ENCODE peak calls at places on chromosomes 7 and 10, in nine cellular contexts. One of them, this sample, is unnamed.

GRCh38 chr7:2713370-2713769 is 25.4 kb downstream of the AMZ1 start:
- DNase-seq in AG08395: no peak
- DNase-seq in stimulated activated CD8-positive, alpha-beta memory T cell treated with anti-CD3 and anti-CD28 coated beads, Interleukin-15, amount 100 ng/mL, for 24 hours: no peak
- DNase-seq in naive thymus-derived CD8-positive, alpha-beta T cell: no peak
- DNase-seq in pons: no peak
- DNase-seq in dorsolateral prefrontal cortex: no peak
- DNase-seq in A549: no peak
- DNase-seq in HEK293T: no peak
- DNase-seq in choroid plexus epithelial cell: peak
- DNase-seq in this sample: no peak

GRCh38 chr7:51006483-51007235 is 224.0 kb upstream of the GRB10 start:
- DNase-seq in AG08395: no peak
- DNase-seq in stimulated activated CD8-positive, alpha-beta memory T cell treated with anti-CD3 and anti-CD28 coated beads, Interleukin-15, amount 100 ng/mL, for 24 hours: no peak
- DNase-seq in naive thymus-derived CD8-positive, alpha-beta T cell: no peak
- DNase-seq in pons: no peak
- DNase-seq in dorsolateral prefrontal cortex: no peak
- DNase-seq in A549: peak
- DNase-seq in HEK293T: no peak
- DNase-seq in choroid plexus epithelial cell: no peak
- DNase-seq in this sample: no peak

GRCh38 chr7:100866721-100867039 is 507 bp upstream of the TRIP6 start:
- DNase-seq in AG08395: no peak
- DNase-seq in stimulated activated CD8-positive, alpha-beta memory T cell treated with anti-CD3 and anti-CD28 coated beads, Interleukin-15, amount 100 ng/mL, for 24 hours: no peak
- DNase-seq in naive thymus-derived CD8-positive, alpha-beta T cell: no peak
- DNase-seq in pons: no peak
- DNase-seq in dorsolateral prefrontal cortex: no peak
- DNase-seq in A549: no peak
- DNase-seq in HEK293T: no peak
- DNase-seq in choroid plexus epithelial cell: no peak
- DNase-seq in this sample: no peak

GRCh38 chr10:131857156-131858117 is 43.4 kb upstream of the PPP2R2D start:
- DNase-seq in AG08395: no peak
- DNase-seq in stimulated activated CD8-positive, alpha-beta memory T cell treated with anti-CD3 and anti-CD28 coated beads, Interleukin-15, amount 100 ng/mL, for 24 hours: no peak
- DNase-seq in naive thymus-derived CD8-positive, alpha-beta T cell: no peak
- DNase-seq in pons: no peak
- DNase-seq in dorsolateral prefrontal cortex: no peak
- DNase-seq in A549: no peak
- DNase-seq in HEK293T: no peak
- DNase-seq in choroid plexus epithelial cell: no peak
- DNase-seq in this sample: no peak

GRCh38 chr7:122902751-122903495 is 16.7 kb upstream of the CADPS2 start:
- DNase-seq in AG08395: no peak
- DNase-seq in stimulated activated CD8-positive, alpha-beta memory T cell treated with anti-CD3 and anti-CD28 coated beads, Interleukin-15, amount 100 ng/mL, for 24 hours: no peak
- DNase-seq in naive thymus-derived CD8-positive, alpha-beta T cell: no peak
- DNase-seq in pons: no peak
- DNase-seq in dorsolateral prefrontal cortex: no peak
- DNase-seq in A549: no peak
- DNase-seq in HEK293T: peak
- DNase-seq in choroid plexus epithelial cell: no peak
- DNase-seq in this sample: no peak

GRCh38 chr7:138565451-138566114 is 105.5 kb downstream of the TRIM24 start:
- DNase-seq in AG08395: no peak
- DNase-seq in stimulated activated CD8-positive, alpha-beta memory T cell treated with anti-CD3 and anti-CD28 coated beads, Interleukin-15, amount 100 ng/mL, for 24 hours: no peak
- DNase-seq in naive thymus-derived CD8-positive, alpha-beta T cell: no peak
- DNase-seq in pons: no peak
- DNase-seq in dorsolateral prefrontal cortex: no peak
- DNase-seq in A549: no peak
- DNase-seq in HEK293T: no peak
- DNase-seq in choroid plexus epithelial cell: peak
- DNase-seq in this sample: no peak

GRCh38 chr7:70660154-70660818 is 471.7 kb upstream of the GALNT17 start:
- DNase-seq in AG08395: no peak
- DNase-seq in stimulated activated CD8-positive, alpha-beta memory T cell treated with anti-CD3 and anti-CD28 coated beads, Interleukin-15, amount 100 ng/mL, for 24 hours: no peak
- DNase-seq in naive thymus-derived CD8-positive, alpha-beta T cell: peak
- DNase-seq in pons: no peak
- DNase-seq in dorsolateral prefrontal cortex: no peak
- DNase-seq in A549: no peak
- DNase-seq in HEK293T: no peak
- DNase-seq in choroid plexus epithelial cell: no peak
- DNase-seq in this sample: no peak

GRCh38 chr7:73847941-73848723 is 5.8 kb upstream of the METTL27 start:
- DNase-seq in AG08395: no peak
- DNase-seq in stimulated activated CD8-positive, alpha-beta memory T cell treated with anti-CD3 and anti-CD28 coated beads, Interleukin-15, amount 100 ng/mL, for 24 hours: no peak
- DNase-seq in naive thymus-derived CD8-positive, alpha-beta T cell: no peak
- DNase-seq in pons: no peak
- DNase-seq in dorsolateral prefrontal cortex: no peak
- DNase-seq in A549: no peak
- DNase-seq in HEK293T: no peak
- DNase-seq in choroid plexus epithelial cell: no peak
- DNase-seq in this sample: no peak

GRCh38 chr7:108226723-108227359 is 96.7 kb upstream of the LAMB4 start:
- DNase-seq in AG08395: no peak
- DNase-seq in stimulated activated CD8-positive, alpha-beta memory T cell treated with anti-CD3 and anti-CD28 coated beads, Interleukin-15, amount 100 ng/mL, for 24 hours: no peak
- DNase-seq in naive thymus-derived CD8-positive, alpha-beta T cell: no peak
- DNase-seq in pons: no peak
- DNase-seq in dorsolateral prefrontal cortex: no peak
- DNase-seq in A549: no peak
- DNase-seq in HEK293T: no peak
- DNase-seq in choroid plexus epithelial cell: no peak
- DNase-seq in this sample: no peak

GRCh38 chr10:107899075-107899474 is 734.6 kb upstream of the SORCS1 start:
- DNase-seq in AG08395: no peak
- DNase-seq in stimulated activated CD8-positive, alpha-beta memory T cell treated with anti-CD3 and anti-CD28 coated beads, Interleukin-15, amount 100 ng/mL, for 24 hours: no peak
- DNase-seq in naive thymus-derived CD8-positive, alpha-beta T cell: no peak
- DNase-seq in pons: no peak
- DNase-seq in dorsolateral prefrontal cortex: no peak
- DNase-seq in A549: no peak
- DNase-seq in HEK293T: no peak
- DNase-seq in choroid plexus epithelial cell: no peak
- DNase-seq in this sample: no peak

GRCh38 chr7:127699853-127700252 is 47.9 kb downstream of the SND1 start:
- DNase-seq in AG08395: no peak
- DNase-seq in stimulated activated CD8-positive, alpha-beta memory T cell treated with anti-CD3 and anti-CD28 coated beads, Interleukin-15, amount 100 ng/mL, for 24 hours: no peak
- DNase-seq in naive thymus-derived CD8-positive, alpha-beta T cell: no peak
- DNase-seq in pons: no peak
- DNase-seq in dorsolateral prefrontal cortex: no peak
- DNase-seq in A549: no peak
- DNase-seq in HEK293T: no peak
- DNase-seq in choroid plexus epithelial cell: no peak
- DNase-seq in this sample: no peak

GRCh38 chr10:75410135-75410787 is 8.7 kb upstream of the ZNF503 start:
- DNase-seq in AG08395: no peak
- DNase-seq in stimulated activated CD8-positive, alpha-beta memory T cell treated with anti-CD3 and anti-CD28 coated beads, Interleukin-15, amount 100 ng/mL, for 24 hours: no peak
- DNase-seq in naive thymus-derived CD8-positive, alpha-beta T cell: no peak
- DNase-seq in pons: no peak
- DNase-seq in dorsolateral prefrontal cortex: no peak
- DNase-seq in A549: no peak
- DNase-seq in HEK293T: no peak
- DNase-seq in choroid plexus epithelial cell: no peak
- DNase-seq in this sample: no peak

GRCh38 chr7:35556532-35557471 is 138.1 kb downstream of the HERPUD2 start:
- DNase-seq in AG08395: no peak
- DNase-seq in stimulated activated CD8-positive, alpha-beta memory T cell treated with anti-CD3 and anti-CD28 coated beads, Interleukin-15, amount 100 ng/mL, for 24 hours: no peak
- DNase-seq in naive thymus-derived CD8-positive, alpha-beta T cell: no peak
- DNase-seq in pons: no peak
- DNase-seq in dorsolateral prefrontal cortex: no peak
- DNase-seq in A549: no peak
- DNase-seq in HEK293T: no peak
- DNase-seq in choroid plexus epithelial cell: no peak
- DNase-seq in this sample: no peak